ENCODE peak calls at places on chromosomes 3 and 15, in eight cellular contexts. M is foreskin fibroblast; N is DND-41; E is MM.1S; A is IMR-90; W is CD4-positive, alpha-beta T cell; L is heart right ventricle; Z is Peyer's patch. G is an unnamed sample.

GRCh38 chr15:60444289-60444912 is 34.5 kb downstream of the ICE2 start:
- DNase-seq in A (peak), Z (no peak), M (no peak), L (no peak), N (no peak), E (no peak), W (no peak), G (no peak)

GRCh38 chr3:129421236-129421883 is 7.1 kb downstream of the EFCAB12 start:
- DNase-seq in M (no peak), N (no peak), W (no peak), A (no peak), L (no peak), Z (no peak), E (no peak), G (no peak)

GRCh38 chr15:76418352-76419140 is 82.0 kb downstream of the ISL2 start:
- DNase-seq in M (no peak), N (peak), E (peak), W (no peak), A (no peak), L (no peak), Z (no peak), G (no peak)

GRCh38 chr3:4776399-4776979 is 202.7 kb upstream of the BHLHE40 start:
- DNase-seq in A (no peak), L (no peak), M (no peak), N (no peak), Z (no peak), W (no peak), E (no peak), G (no peak)

GRCh38 chr15:101026686-101027272 is 107.6 kb downstream of the LRRK1 start:
- DNase-seq in A (no peak), M (no peak), W (no peak), N (no peak), L (peak), Z (peak), E (no peak), G (no peak)

GRCh38 chr3:154428369-154429206 is 1.4 kb downstream of the GPR149 start:
- DNase-seq in A (no peak), W (no peak), M (no peak), E (no peak), N (no peak), L (no peak), Z (no peak), G (no peak)

GRCh38 chr3:56125358-56126005 is 342.8 kb downstream of the ERC2 start:
- DNase-seq in A (peak), E (no peak), L (no peak), W (no peak), N (no peak), M (peak), Z (peak), G (no peak)

GRCh38 chr15:47741082-47741481 is 23.8 kb downstream of the SEMA6D start:
- DNase-seq in E (no peak), A (no peak), W (no peak), N (no peak), L (no peak), M (no peak), Z (no peak), G (peak)

GRCh38 chr3:127044996-127045395 is 62.1 kb downstream of the PLXNA1 start:
- DNase-seq in M (no peak), A (peak), W (no peak), N (no peak), Z (no peak), E (peak), L (no peak), G (peak)

GRCh38 chr15:43880406-43881184 is 53.8 kb downstream of the WDR76 start:
- DNase-seq in Z (no peak), E (no peak), N (no peak), W (no peak), M (peak), L (no peak), A (peak), G (no peak)

GRCh38 chr3:64266065-64266874 is 41.0 kb upstream of the PRICKLE2 start:
- DNase-seq in M (peak), E (no peak), A (peak), L (no peak), Z (peak), N (no peak), W (no peak), G (no peak)

GRCh38 chr15:63046927-63047760 is 4.6 kb downstream of the TPM1 start:
- DNase-seq in E (no peak), M (no peak), A (no peak), N (no peak), W (no peak), Z (no peak), L (no peak), G (no peak)

GRCh38 chr3:56502738-56503137 is 34.5 kb upstream of the ERC2 start:
- DNase-seq in W (no peak), L (no peak), E (no peak), A (no peak), N (no peak), M (no peak), Z (no peak), G (no peak)

GRCh38 chr3:30623375-30623774 is 17.0 kb downstream of the TGFBR2 start:
- DNase-seq in N (no peak), L (no peak), W (no peak), A (peak), M (no peak), Z (no peak), E (no peak), G (no peak)

GRCh38 chr3:98801042-98801747 is 38.1 kb downstream of the ST3GAL6 start:
- DNase-seq in A (no peak), L (no peak), W (no peak), N (no peak), E (no peak), M (no peak), Z (no peak), G (no peak)

GRCh38 chr3:98800401-98800800 is 37.3 kb downstream of the ST3GAL6 start:
- DNase-seq in N (no peak), E (no peak), W (no peak), A (no peak), L (no peak), Z (no peak), M (no peak), G (no peak)

GRCh38 chr3:98797905-98798304 is 34.8 kb downstream of the ST3GAL6 start:
- DNase-seq in E (no peak), Z (no peak), N (no peak), L (no peak), A (no peak), W (no peak), M (no peak), G (no peak)

GRCh38 chr3:98799479-98799878 is 36.3 kb downstream of the ST3GAL6 start:
- DNase-seq in Z (no peak), A (no peak), L (no peak), E (no peak), M (no peak), W (no peak), N (no peak), G (no peak)

GRCh38 chr3:98798820-98799219 is 35.7 kb downstream of the ST3GAL6 start:
- DNase-seq in W (no peak), N (no peak), E (no peak), Z (no peak), L (no peak), A (no peak), M (no peak), G (no peak)
- TF ChIP-seq CTCF in W (no peak), N (no peak), E (peak), Z (no peak), L (peak), A (no peak), M (no peak), G (no peak)

DNA sequence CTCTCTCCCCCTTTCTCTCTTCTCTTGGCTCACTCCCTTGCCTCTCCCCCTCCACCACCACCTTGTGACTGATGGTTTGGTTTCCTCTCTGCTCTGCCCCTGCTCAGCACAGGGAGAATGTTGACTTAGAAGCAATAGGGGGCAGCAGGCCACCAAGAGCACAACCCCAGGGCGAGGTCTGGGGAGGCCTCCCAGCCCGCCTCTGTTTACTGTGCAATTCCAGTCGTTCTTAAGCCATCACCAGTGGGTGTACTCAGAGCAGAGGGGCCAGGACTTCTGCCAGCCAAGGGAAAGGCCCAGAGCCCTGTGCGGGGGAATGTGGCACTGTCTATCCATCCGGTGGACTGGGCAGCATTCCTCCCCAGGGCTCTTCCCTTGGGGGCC is 5.7 kb upstream of the APEH start:
- DNase-seq in Z (no peak), L (no peak), M (no peak), E (no peak), W (no peak), A (no peak), N (no peak), G (no peak)
- TF ChIP-seq CTCF in Z (no peak), L (no peak), M (no peak), E (peak), W (no peak), A (no peak), N (no peak), G (no peak)

DNA sequence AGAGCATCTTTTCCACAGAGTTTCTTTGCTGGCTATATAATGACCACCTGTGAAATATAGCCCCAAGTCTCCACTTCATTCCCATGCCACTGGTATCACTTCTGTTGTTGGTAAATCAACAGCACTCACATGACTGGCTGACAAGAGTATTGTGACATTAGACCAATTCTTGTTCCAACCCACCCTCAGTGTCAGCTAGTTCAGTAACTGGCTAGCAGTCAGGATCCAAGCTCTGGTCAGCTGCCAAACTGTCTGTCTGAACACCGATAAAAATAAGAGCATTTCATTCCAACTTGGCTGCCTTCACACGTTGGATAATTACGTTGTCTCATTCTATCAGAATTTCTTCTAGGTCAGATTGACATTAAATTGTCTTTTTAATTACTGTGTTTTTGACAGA is 166.5 kb downstream of the USP13 start:
- DNase-seq in E (no peak), M (no peak), W (no peak), L (peak), A (no peak), N (no peak), Z (no peak), G (no peak)
- TF ChIP-seq CTCF in E (no peak), M (no peak), W (no peak), L (no peak), A (no peak), N (no peak), Z (no peak), G (no peak)

GRCh38 chr3:53231532-53232511 is 24.0 kb downstream of the TKT start:
- DNase-seq in Z (no peak), A (no peak), L (no peak), E (no peak), N (no peak), W (no peak), M (no peak), G (no peak)
- TF ChIP-seq CTCF in Z (no peak), A (peak), L (peak), E (peak), N (peak), W (no peak), M (no peak), G (no peak)

GRCh38 chr15:57306944-57307411 is 69.3 kb upstream of the CGNL1 start:
- DNase-seq in E (no peak), A (no peak), Z (no peak), N (no peak), W (no peak), M (no peak), L (no peak), G (no peak)
- TF ChIP-seq CTCF in E (no peak), A (no peak), Z (no peak), N (no peak), W (peak), M (no peak), L (peak), G (no peak)

GRCh38 chr3:13415236-13416001 is 4.7 kb downstream of the NUP210 start:
- DNase-seq in A (no peak), W (no peak), N (no peak), Z (peak), L (no peak), E (no peak), M (no peak), G (no peak)

GRCh38 chr3:13416002-13416793 is 3.9 kb downstream of the NUP210 start:
- DNase-seq in Z (no peak), L (no peak), E (no peak), N (peak), A (no peak), M (no peak), W (no peak), G (no peak)

GRCh38 chr3:13420817-13421755 is 964 bp upstream of the NUP210 start:
- DNase-seq in L (no peak), N (peak), Z (peak), M (no peak), W (peak), E (peak), A (no peak), G (no peak)

GRCh38 chr3:13420051-13420816 is at the start of gene NUP210:
- DNase-seq in W (peak), E (peak), M (no peak), Z (peak), A (no peak), L (no peak), N (peak), G (peak)

DNA sequence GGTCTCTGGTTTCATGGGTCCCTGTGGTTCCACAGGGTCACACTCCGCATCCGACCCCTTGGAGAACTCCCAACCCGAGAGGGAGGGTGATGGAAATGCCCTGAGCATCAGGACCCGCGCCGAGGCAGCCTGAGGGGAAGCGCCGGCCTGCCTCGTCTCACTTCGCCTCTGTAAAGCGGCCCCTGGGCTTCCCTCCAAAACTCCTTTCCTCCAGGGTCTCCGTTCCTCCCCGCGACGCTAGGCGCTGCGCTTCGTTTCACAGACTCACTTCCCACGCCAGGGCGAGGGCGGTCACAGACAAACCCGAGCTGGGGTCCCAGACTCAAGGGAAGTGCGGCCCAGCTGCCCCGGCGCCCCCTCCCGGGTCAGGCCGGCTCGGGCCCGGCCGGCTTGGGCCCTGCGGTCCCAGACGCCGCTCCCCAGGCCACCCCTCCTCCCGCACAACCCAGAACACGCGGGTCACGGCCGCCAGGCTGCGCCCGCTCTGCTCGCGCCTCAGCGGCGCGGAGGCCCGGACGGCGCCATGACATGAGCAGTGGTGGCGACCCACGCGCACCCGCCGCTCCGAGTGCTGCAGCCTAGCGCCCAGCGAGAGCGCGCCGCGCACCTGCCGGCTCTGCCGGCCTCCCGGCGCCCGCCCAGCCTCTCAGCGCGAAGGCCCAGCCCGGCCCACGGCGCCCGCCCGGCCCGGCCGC is 619 bp downstream of the NUP210 start:
- DNase-seq in A (no peak), Z (peak), M (no peak), N (peak), W (peak), L (no peak), E (peak), G (no peak)
- TF ChIP-seq CTCF in A (no peak), Z (no peak), M (no peak), N (peak), W (no peak), L (no peak), E (no peak), G (no peak)

GRCh38 chr3:113242091-113242581 is 30.8 kb downstream of the BOC start:
- DNase-seq in M (no peak), A (peak), W (no peak), E (no peak), N (no peak), L (no peak), Z (no peak), G (no peak)

GRCh38 chr3:113241292-113242033 is 30.1 kb downstream of the BOC start:
- DNase-seq in Z (no peak), N (peak), M (no peak), W (no peak), A (peak), E (no peak), L (no peak), G (no peak)

GRCh38 chr3:113234688-113235260 is 23.4 kb downstream of the BOC start:
- DNase-seq in A (peak), L (no peak), M (no peak), E (no peak), W (no peak), Z (no peak), N (no peak), G (no peak)

GRCh38 chr3:113240841-113241240 is 29.5 kb downstream of the BOC start:
- DNase-seq in M (no peak), A (no peak), W (no peak), Z (no peak), L (no peak), N (no peak), E (no peak), G (no peak)

GRCh38 chr3:113238503-113238902 is 27.1 kb downstream of the BOC start:
- DNase-seq in L (no peak), W (no peak), Z (no peak), A (no peak), M (no peak), E (no peak), N (no peak), G (no peak)
- TF ChIP-seq CTCF in L (no peak), W (no peak), Z (no peak), A (no peak), M (no peak), E (no peak), N (no peak), G (no peak)

GRCh38 chr15:84638103-84638502 is 16.0 kb downstream of the WDR73 start:
- DNase-seq in Z (no peak), M (no peak), N (no peak), A (peak), W (no peak), E (peak), L (no peak), G (no peak)
- TF ChIP-seq CTCF in Z (peak), M (no peak), N (peak), A (peak), W (no peak), E (peak), L (no peak), G (no peak)

GRCh38 chr3:172359231-172359630 is 89.0 kb downstream of the GHSR start:
- DNase-seq in W (no peak), A (no peak), E (no peak), N (no peak), Z (no peak), M (no peak), L (no peak), G (no peak)
- TF ChIP-seq CTCF in W (no peak), A (no peak), E (no peak), N (no peak), Z (no peak), M (no peak), L (no peak), G (no peak)

GRCh38 chr3:35640186-35640584 is 860 bp downstream of the ARPP21 start:
- DNase-seq in E (no peak), N (no peak), A (no peak), Z (no peak), M (no peak), L (no peak), W (no peak), G (no peak)

GRCh38 chr3:35640736-35641135 is 1.4 kb downstream of the ARPP21 start:
- DNase-seq in A (no peak), L (no peak), Z (no peak), W (no peak), E (no peak), N (no peak), M (no peak), G (no peak)

GRCh38 chr3:35641920-35642532 is 2.7 kb downstream of the ARPP21 start:
- DNase-seq in A (no peak), M (no peak), E (no peak), N (peak), L (no peak), Z (no peak), W (no peak), G (no peak)

GRCh38 chr3:35638640-35639250 is 580 bp upstream of the ARPP21 start:
- DNase-seq in A (no peak), L (no peak), E (no peak), Z (no peak), N (peak), W (no peak), M (no peak), G (no peak)

GRCh38 chr3:35639251-35640185 is at the start of gene ARPP21:
- DNase-seq in N (peak), E (peak), M (peak), W (no peak), Z (no peak), A (no peak), L (no peak), G (peak)
- TF ChIP-seq CTCF in N (no peak), E (no peak), M (no peak), W (no peak), Z (no peak), A (no peak), L (no peak), G (no peak)

G was measured in D721Med.